ENCODE peak calls at places on chromosomes 12 and 14, in seven cellular contexts. One of them, this sample, is unnamed.

GRCh38 chr14:77580964-77581505 is 35.4 kb downstream of the SPTLC2 start:
- DNase-seq in RWPE1: no peak
- DNase-seq in CD8-positive, alpha-beta T cell: no peak
- DNase-seq in IMR-90: peak
- DNase-seq in uterus: no peak
- DNase-seq in cardiac muscle cell: peak
- DNase-seq in kidney epithelial cell: no peak
- DNase-seq in this sample: peak

GRCh38 chr14:72480465-72481243 is 413.2 kb downstream of the DPF3 start:
- DNase-seq in RWPE1: no peak
- DNase-seq in CD8-positive, alpha-beta T cell: no peak
- DNase-seq in IMR-90: peak
- DNase-seq in uterus: no peak
- DNase-seq in cardiac muscle cell: peak
- DNase-seq in kidney epithelial cell: no peak
- DNase-seq in this sample: no peak

GRCh38 chr12:119843100-119843499 is 34.0 kb downstream of the CIT start:
- DNase-seq in RWPE1: no peak
- DNase-seq in CD8-positive, alpha-beta T cell: no peak
- DNase-seq in IMR-90: peak
- DNase-seq in uterus: no peak
- DNase-seq in cardiac muscle cell: peak
- DNase-seq in kidney epithelial cell: no peak
- DNase-seq in this sample: peak

GRCh38 chr12:56007148-56007891 is 10.2 kb downstream of the SUOX start:
- DNase-seq in RWPE1: peak
- DNase-seq in CD8-positive, alpha-beta T cell: peak
- DNase-seq in IMR-90: peak
- DNase-seq in uterus: peak
- DNase-seq in cardiac muscle cell: peak
- DNase-seq in kidney epithelial cell: peak
- DNase-seq in this sample: peak

GRCh38 chr12:18653465-18653864 is 84.3 kb downstream of the PLCZ1 start:
- DNase-seq in RWPE1: no peak
- DNase-seq in CD8-positive, alpha-beta T cell: no peak
- DNase-seq in IMR-90: no peak
- DNase-seq in uterus: no peak
- DNase-seq in cardiac muscle cell: no peak
- DNase-seq in kidney epithelial cell: peak
- DNase-seq in this sample: no peak

GRCh38 chr12:15289192-15289591 is 33.1 kb upstream of the PTPRO start:
- DNase-seq in RWPE1: no peak
- DNase-seq in CD8-positive, alpha-beta T cell: no peak
- DNase-seq in IMR-90: no peak
- DNase-seq in uterus: no peak
- DNase-seq in cardiac muscle cell: no peak
- DNase-seq in kidney epithelial cell: no peak
- DNase-seq in this sample: no peak

GRCh38 chr14:100202712-100203111 is 36.2 kb upstream of the YY1 start:
- DNase-seq in RWPE1: no peak
- DNase-seq in CD8-positive, alpha-beta T cell: no peak
- DNase-seq in IMR-90: no peak
- DNase-seq in uterus: no peak
- DNase-seq in cardiac muscle cell: no peak
- DNase-seq in kidney epithelial cell: no peak
- DNase-seq in this sample: no peak

GRCh38 chr14:104689620-104690265 is 325 bp downstream of the INF2 start:
- DNase-seq in RWPE1: peak
- DNase-seq in CD8-positive, alpha-beta T cell: no peak
- DNase-seq in IMR-90: no peak
- DNase-seq in uterus: no peak
- DNase-seq in cardiac muscle cell: no peak
- DNase-seq in kidney epithelial cell: no peak
- DNase-seq in this sample: peak

GRCh38 chr14:67942311-67942710 is 122.7 kb downstream of the RAD51B start:
- DNase-seq in RWPE1: no peak
- DNase-seq in CD8-positive, alpha-beta T cell: no peak
- DNase-seq in IMR-90: peak
- DNase-seq in uterus: no peak
- DNase-seq in cardiac muscle cell: peak
- DNase-seq in kidney epithelial cell: no peak
- DNase-seq in this sample: no peak

GRCh38 chr12:121626853-121627623 is 708 bp downstream of the ORAI1 start:
- DNase-seq in RWPE1: peak
- DNase-seq in CD8-positive, alpha-beta T cell: peak
- DNase-seq in IMR-90: peak
- DNase-seq in uterus: peak
- DNase-seq in cardiac muscle cell: peak
- DNase-seq in kidney epithelial cell: peak
- DNase-seq in this sample: peak

DNA sequence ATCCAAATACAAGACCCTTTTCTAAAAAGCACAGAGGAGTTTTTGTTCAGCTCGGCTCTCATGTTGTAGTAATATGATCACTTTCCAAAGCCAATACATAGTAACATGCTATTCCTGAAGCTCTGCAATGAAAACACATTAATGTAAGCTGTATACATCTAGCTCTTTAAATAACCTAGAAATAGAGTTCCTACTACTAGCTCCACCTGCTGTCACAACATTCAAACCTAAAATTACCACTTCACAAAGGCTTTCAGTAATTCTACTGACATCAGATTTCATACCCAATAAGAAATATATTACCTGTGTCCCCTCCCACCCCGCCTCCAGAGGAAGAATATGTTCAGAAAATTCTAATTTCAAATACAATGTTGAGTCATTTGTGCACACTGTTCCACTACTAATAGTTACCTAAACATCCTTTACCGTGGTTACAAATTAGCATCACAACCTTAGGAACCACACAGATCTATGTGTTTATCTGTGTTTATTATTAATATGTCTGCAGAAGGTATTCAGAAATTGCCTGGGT is 17.8 kb downstream of the EFCAB11 start:
- DNase-seq in RWPE1: no peak
- DNase-seq in CD8-positive, alpha-beta T cell: no peak
- DNase-seq in IMR-90: no peak
- DNase-seq in uterus: no peak
- DNase-seq in cardiac muscle cell: no peak
- DNase-seq in kidney epithelial cell: no peak
- DNase-seq in this sample: no peak
- TF ChIP-seq CTCF in RWPE1: no peak
- TF ChIP-seq CTCF in CD8-positive, alpha-beta T cell: no peak
- TF ChIP-seq CTCF in IMR-90: peak
- TF ChIP-seq CTCF in uterus: no peak
- TF ChIP-seq CTCF in cardiac muscle cell: no peak
- TF ChIP-seq CTCF in kidney epithelial cell: no peak
- TF ChIP-seq CTCF in this sample: no peak

GRCh38 chr12:27844427-27845090 is 64.5 kb upstream of the MANSC4 start:
- DNase-seq in RWPE1: no peak
- DNase-seq in CD8-positive, alpha-beta T cell: no peak
- DNase-seq in IMR-90: peak
- DNase-seq in uterus: no peak
- DNase-seq in cardiac muscle cell: peak
- DNase-seq in kidney epithelial cell: no peak
- DNase-seq in this sample: no peak

GRCh38 chr12:27843714-27844245 is 63.7 kb upstream of the MANSC4 start:
- DNase-seq in RWPE1: no peak
- DNase-seq in CD8-positive, alpha-beta T cell: no peak
- DNase-seq in IMR-90: peak
- DNase-seq in uterus: no peak
- DNase-seq in cardiac muscle cell: peak
- DNase-seq in kidney epithelial cell: no peak
- DNase-seq in this sample: no peak

GRCh38 chr12:27841392-27841882 is 61.4 kb upstream of the MANSC4 start:
- DNase-seq in RWPE1: no peak
- DNase-seq in CD8-positive, alpha-beta T cell: no peak
- DNase-seq in IMR-90: peak
- DNase-seq in uterus: no peak
- DNase-seq in cardiac muscle cell: peak
- DNase-seq in kidney epithelial cell: no peak
- DNase-seq in this sample: peak

GRCh38 chr12:27838543-27838942 is 58.5 kb upstream of the MANSC4 start:
- DNase-seq in RWPE1: no peak
- DNase-seq in CD8-positive, alpha-beta T cell: no peak
- DNase-seq in IMR-90: no peak
- DNase-seq in uterus: no peak
- DNase-seq in cardiac muscle cell: no peak
- DNase-seq in kidney epithelial cell: no peak
- DNase-seq in this sample: no peak

GRCh38 chr12:27840229-27840999 is 60.4 kb upstream of the MANSC4 start:
- DNase-seq in RWPE1: no peak
- DNase-seq in CD8-positive, alpha-beta T cell: no peak
- DNase-seq in IMR-90: no peak
- DNase-seq in uterus: no peak
- DNase-seq in cardiac muscle cell: peak
- DNase-seq in kidney epithelial cell: no peak
- DNase-seq in this sample: peak
- TF ChIP-seq CTCF in RWPE1: peak
- TF ChIP-seq CTCF in CD8-positive, alpha-beta T cell: no peak
- TF ChIP-seq CTCF in IMR-90: peak
- TF ChIP-seq CTCF in uterus: no peak
- TF ChIP-seq CTCF in cardiac muscle cell: peak
- TF ChIP-seq CTCF in kidney epithelial cell: peak
- TF ChIP-seq CTCF in this sample: peak

DNA sequence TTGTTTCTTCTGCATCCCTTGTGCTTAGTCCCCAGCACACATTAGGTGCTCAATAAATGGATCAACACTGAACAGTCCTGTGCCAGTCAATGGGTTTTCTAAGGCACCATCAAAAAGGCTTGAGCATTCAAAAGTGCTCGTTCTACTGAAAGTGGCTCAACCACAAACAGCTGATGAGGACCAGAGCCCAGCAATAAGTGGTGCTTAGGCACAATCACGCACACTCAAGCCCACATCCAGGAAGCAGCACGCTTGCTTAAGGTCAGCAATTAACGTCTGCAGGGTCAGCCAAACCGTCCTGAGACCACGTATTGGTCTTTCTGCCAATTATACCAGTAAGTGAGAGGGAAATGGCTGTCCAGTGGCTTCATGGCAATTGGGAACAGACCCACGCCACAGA is 56.5 kb downstream of the PRIMA1 start:
- DNase-seq in RWPE1: no peak
- DNase-seq in CD8-positive, alpha-beta T cell: no peak
- DNase-seq in IMR-90: no peak
- DNase-seq in uterus: no peak
- DNase-seq in cardiac muscle cell: no peak
- DNase-seq in kidney epithelial cell: no peak
- DNase-seq in this sample: no peak
- TF ChIP-seq CTCF in RWPE1: no peak
- TF ChIP-seq CTCF in CD8-positive, alpha-beta T cell: no peak
- TF ChIP-seq CTCF in IMR-90: no peak
- TF ChIP-seq CTCF in uterus: no peak
- TF ChIP-seq CTCF in cardiac muscle cell: no peak
- TF ChIP-seq CTCF in kidney epithelial cell: no peak
- TF ChIP-seq CTCF in this sample: no peak

DNA sequence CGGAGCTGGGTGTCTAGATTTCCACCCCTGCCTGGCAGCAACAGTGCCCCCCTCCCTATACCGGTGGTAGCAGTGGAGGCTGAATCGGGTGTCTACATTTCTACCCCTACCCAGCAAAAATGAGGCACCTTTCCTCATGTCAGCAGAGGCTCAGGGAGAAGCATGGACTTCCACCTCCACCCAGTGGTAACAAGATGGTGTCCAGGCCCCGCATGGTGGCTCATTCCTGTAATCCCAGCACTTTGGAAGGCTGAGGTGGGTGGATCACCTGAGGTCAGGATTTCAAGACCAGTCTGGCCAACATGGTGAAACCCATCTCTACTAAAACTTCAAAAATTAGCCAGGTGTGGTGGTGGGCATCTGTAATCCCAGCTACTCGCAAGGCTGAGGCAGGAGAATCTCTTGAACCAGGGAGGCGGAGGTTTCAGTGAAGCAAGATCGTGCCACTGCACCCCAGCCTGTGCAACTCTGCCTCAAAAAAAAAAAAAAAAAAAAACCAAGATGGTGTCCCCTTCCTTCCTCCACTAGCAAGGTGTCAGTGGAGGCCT is 35.5 kb upstream of the OR5AU1 start:
- DNase-seq in RWPE1: no peak
- DNase-seq in CD8-positive, alpha-beta T cell: no peak
- DNase-seq in IMR-90: no peak
- DNase-seq in uterus: no peak
- DNase-seq in cardiac muscle cell: no peak
- DNase-seq in kidney epithelial cell: no peak
- DNase-seq in this sample: no peak
- TF ChIP-seq CTCF in RWPE1: no peak
- TF ChIP-seq CTCF in CD8-positive, alpha-beta T cell: no peak
- TF ChIP-seq CTCF in IMR-90: no peak
- TF ChIP-seq CTCF in uterus: no peak
- TF ChIP-seq CTCF in cardiac muscle cell: no peak
- TF ChIP-seq CTCF in kidney epithelial cell: no peak
- TF ChIP-seq CTCF in this sample: no peak

GRCh38 chr14:21326972-21327371 is 47.1 kb downstream of the RPGRIP1 start:
- DNase-seq in RWPE1: no peak
- DNase-seq in CD8-positive, alpha-beta T cell: no peak
- DNase-seq in IMR-90: no peak
- DNase-seq in uterus: no peak
- DNase-seq in cardiac muscle cell: peak
- DNase-seq in kidney epithelial cell: no peak
- DNase-seq in this sample: peak
- TF ChIP-seq CTCF in RWPE1: no peak
- TF ChIP-seq CTCF in CD8-positive, alpha-beta T cell: no peak
- TF ChIP-seq CTCF in IMR-90: no peak
- TF ChIP-seq CTCF in uterus: no peak
- TF ChIP-seq CTCF in cardiac muscle cell: no peak
- TF ChIP-seq CTCF in kidney epithelial cell: no peak
- TF ChIP-seq CTCF in this sample: no peak

GRCh38 chr12:57632898-57633825 is at the start of gene B4GALNT1:
- DNase-seq in RWPE1: peak
- DNase-seq in CD8-positive, alpha-beta T cell: peak
- DNase-seq in IMR-90: peak
- DNase-seq in uterus: peak
- DNase-seq in cardiac muscle cell: peak
- DNase-seq in kidney epithelial cell: no peak
- DNase-seq in this sample: peak

GRCh38 chr12:57638096-57638495 is 5.1 kb upstream of the B4GALNT1 start:
- DNase-seq in RWPE1: no peak
- DNase-seq in CD8-positive, alpha-beta T cell: no peak
- DNase-seq in IMR-90: no peak
- DNase-seq in uterus: no peak
- DNase-seq in cardiac muscle cell: no peak
- DNase-seq in kidney epithelial cell: no peak
- DNase-seq in this sample: no peak

GRCh38 chr12:57640156-57641042 is 7.4 kb upstream of the B4GALNT1 start:
- DNase-seq in RWPE1: no peak
- DNase-seq in CD8-positive, alpha-beta T cell: no peak
- DNase-seq in IMR-90: no peak
- DNase-seq in uterus: no peak
- DNase-seq in cardiac muscle cell: no peak
- DNase-seq in kidney epithelial cell: no peak
- DNase-seq in this sample: no peak

GRCh38 chr12:57641699-57642442 is 8.9 kb upstream of the B4GALNT1 start:
- DNase-seq in RWPE1: no peak
- DNase-seq in CD8-positive, alpha-beta T cell: no peak
- DNase-seq in IMR-90: no peak
- DNase-seq in uterus: no peak
- DNase-seq in cardiac muscle cell: no peak
- DNase-seq in kidney epithelial cell: no peak
- DNase-seq in this sample: no peak

DNA sequence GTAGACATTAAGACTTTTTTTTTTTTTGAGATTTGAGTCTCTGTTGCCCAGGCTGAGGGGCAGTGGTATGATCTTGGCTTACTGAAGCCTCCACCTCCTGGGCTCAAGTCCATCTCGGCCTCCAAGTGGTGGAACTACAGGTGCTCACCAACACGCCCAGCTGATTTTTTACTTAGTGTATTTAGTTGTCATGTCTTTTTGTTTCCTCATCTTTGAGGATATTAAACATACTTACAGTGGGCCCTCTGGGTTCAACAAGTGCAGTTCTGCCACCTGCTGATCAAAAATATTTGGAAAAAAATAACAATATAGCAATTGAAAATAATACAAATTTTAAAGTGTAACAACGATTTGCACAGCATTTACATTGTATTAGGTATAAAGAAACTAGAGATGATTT is 4.4 kb upstream of the B4GALNT1 start:
- DNase-seq in RWPE1: no peak
- DNase-seq in CD8-positive, alpha-beta T cell: no peak
- DNase-seq in IMR-90: no peak
- DNase-seq in uterus: no peak
- DNase-seq in cardiac muscle cell: no peak
- DNase-seq in kidney epithelial cell: no peak
- DNase-seq in this sample: no peak
- TF ChIP-seq CTCF in RWPE1: no peak
- TF ChIP-seq CTCF in CD8-positive, alpha-beta T cell: no peak
- TF ChIP-seq CTCF in IMR-90: no peak
- TF ChIP-seq CTCF in uterus: no peak
- TF ChIP-seq CTCF in cardiac muscle cell: no peak
- TF ChIP-seq CTCF in kidney epithelial cell: no peak
- TF ChIP-seq CTCF in this sample: no peak

This sample was measured in MCF 10A.